ENCODE peak calls at places on chromosome 19, in four cellular contexts. V is astrocyte, F is fibroblast of lung, D is right lobe of liver. G is an unnamed sample.
A peak's percentile ranks its signal among the peaks of the same experiment; 100 is the strongest.

GRCh38 chr19:28488006-28488405 is 724.9 kb downstream of the UQCRFS1 start:
- DNase-seq in V (no peak), F (no peak), D (no peak), G (no peak)

GRCh38 chr19:35107541-35107939 is 8.1 kb upstream of the FXYD3 start:
- DNase-seq in V (peak; percentile 26), F (peak; percentile 49), D (no peak), G (no peak)

GRCh38 chr19:48186541-48186991 is 16.1 kb downstream of the ZSWIM9 start:
- DNase-seq in V (no peak), F (no peak), D (no peak), G (peak; percentile 34)

GRCh38 chr19:29956855-29957254 is 14.8 kb downstream of the URI1 start:
- DNase-seq in V (no peak), F (no peak), D (no peak), G (no peak)

GRCh38 chr19:32673573-32673972 is 1.4 kb downstream of the ANKRD27 start:
- DNase-seq in V (no peak), F (no peak), D (no peak), G (peak; percentile 39)

GRCh38 chr19:55255618-55256423 is 3.0 kb downstream of the PPP6R1 start:
- DNase-seq in V (peak; percentile 26), F (peak; percentile 39), D (no peak), G (no peak)

GRCh38 chr19:3621689-3622088 is 4.9 kb downstream of the CACTIN start:
- DNase-seq in V (no peak), F (no peak), D (no peak), G (no peak)

GRCh38 chr19:58157045-58157728 is 6.6 kb upstream of the ZNF329 start:
- DNase-seq in V (no peak), F (no peak), D (no peak), G (no peak)

GRCh38 chr19:401836-402535 is 7.0 kb downstream of the C2CD4C start:
- DNase-seq in V (no peak), F (no peak), D (no peak), G (peak; percentile 75)

GRCh38 chr19:15417699-15418098 is 1.1 kb downstream of the AKAP8L start:
- DNase-seq in V (peak; percentile 34), F (peak; percentile 56), D (peak; percentile 46), G (no peak)

GRCh38 chr19:30070198-30070969 is 128.3 kb downstream of the URI1 start:
- DNase-seq in V (no peak), F (no peak), D (peak; percentile 28), G (peak; percentile 83)

GRCh38 chr19:32642771-32643170 is 32.2 kb downstream of the ANKRD27 start:
- DNase-seq in V (no peak), F (no peak), D (no peak), G (no peak)

GRCh38 chr19:51354742-51355148 is 11.4 kb downstream of the ETFB start:
- DNase-seq in V (peak; percentile 53), F (peak; percentile 56), D (no peak), G (no peak)

DNA sequence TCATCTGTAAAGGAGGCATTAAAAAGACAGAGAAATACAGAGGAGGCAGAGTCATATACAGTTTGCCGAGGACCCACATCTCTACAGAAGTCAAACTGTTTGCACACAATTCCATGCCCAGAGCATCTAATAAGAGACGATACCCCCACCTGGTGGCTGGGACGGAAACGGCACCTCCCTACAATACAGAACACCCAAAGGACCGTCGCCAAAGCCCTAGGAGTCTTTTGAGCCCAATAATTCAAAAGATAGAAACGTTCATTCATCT is 703 bp upstream of the PLEKHG2 start:
- DNase-seq in V (peak; percentile 74), F (peak; percentile 82), D (peak; percentile 91), G (no peak)
- TF ChIP-seq CTCF in V (peak; percentile 97), F (peak; percentile 91), D (peak; percentile 95), G (peak; percentile 96)

DNA sequence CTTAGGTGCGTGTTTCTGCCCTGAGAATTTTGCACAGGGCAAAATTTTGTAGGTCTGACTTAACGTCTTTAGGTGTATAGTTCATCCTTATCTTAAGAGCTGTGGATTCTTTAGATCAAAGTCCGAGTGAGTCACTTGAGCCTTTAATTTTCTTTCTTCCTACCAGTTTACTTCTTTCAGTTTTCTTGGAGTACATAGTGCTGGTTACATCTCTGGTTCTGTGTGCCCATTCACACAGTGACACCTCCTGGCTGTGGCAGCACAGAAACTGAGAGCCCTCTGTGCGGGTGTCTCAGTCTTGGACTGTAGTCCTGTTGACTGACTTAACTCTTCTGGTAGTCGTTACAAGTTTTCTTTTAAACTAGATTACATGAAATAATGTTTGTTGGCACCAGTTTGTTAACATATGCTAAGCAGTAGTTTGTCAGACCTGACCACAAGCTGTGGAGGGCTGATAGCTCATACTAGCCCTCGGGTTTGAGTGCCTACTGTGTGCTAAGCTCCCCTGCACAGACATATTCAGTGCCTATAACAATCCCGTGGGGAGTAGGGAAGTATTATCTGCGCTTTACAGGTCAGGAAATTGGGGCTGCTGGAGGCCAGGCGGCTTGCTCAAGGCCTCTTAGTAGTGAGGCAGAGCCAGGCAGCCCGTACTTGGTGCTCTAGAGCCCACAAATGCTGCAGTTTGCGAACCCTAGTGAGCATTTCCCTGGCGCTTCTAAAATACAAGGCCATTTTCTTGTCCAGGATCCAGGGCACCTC is 1.6 kb downstream of the GATAD2A start:
- DNase-seq in V (peak; percentile 43), F (peak; percentile 52), D (no peak), G (no peak)
- TF ChIP-seq CTCF in V (peak; percentile 39), F (peak; percentile 37), D (peak; percentile 40), G (peak; percentile 77)

GRCh38 chr19:13959962-13960862 is 7.9 kb downstream of the DCAF15 start:
- DNase-seq in V (no peak), F (no peak), D (no peak), G (no peak)
- TF ChIP-seq CTCF in V (peak; percentile 15), F (peak; percentile 14), D (no peak), G (peak; percentile 48)

GRCh38 chr19:12400618-12401502 is at the start of gene ZNF799:
- DNase-seq in V (peak; percentile 95), F (peak; percentile 97), D (peak; percentile 99), G (peak; percentile 99)
- TF ChIP-seq CTCF in V (no peak), F (no peak), D (no peak), G (peak; percentile 55)

GRCh38 chr19:47002106-47002766 is 17.4 kb upstream of the NPAS1 start:
- DNase-seq in V (no peak), F (no peak), D (no peak), G (no peak)
- TF ChIP-seq CTCF in V (no peak), F (no peak), D (peak; percentile 36), G (peak; percentile 17)

GRCh38 chr19:18074192-18074591 is 12.5 kb downstream of the IL12RB1 start:
- DNase-seq in V (no peak), F (no peak), D (no peak), G (no peak)
- TF ChIP-seq CTCF in V (no peak), F (no peak), D (no peak), G (peak; percentile 18)